ENCODE peak calls at places on chromosomes 7 and 10, in ten cellular contexts. D is mammary epithelial cell; Z is hippocampal formation; W is NCI-H1436 treated with DMSO at 0.1 percent for 48 hours; T is effector CD4-positive, alpha-beta T cell; G is activated CD4-positive, alpha-beta T cell treated with anti-CD3 and anti-CD28 coated beads for 4 hours; R is stimulated activated CD4-positive, alpha-beta T cell treated with anti-CD3 and anti-CD28 coated beads, Interleukin-15, amount 100 ng/mL, for 1 hour; O is dermis microvascular lymphatic vessel endothelial cell; E is NCI-H1930; H is NCI-H1092. I is an unnamed sample.

GRCh38 chr7:105990726-105991465 is 27.8 kb downstream of the CDHR3 start:
- DNase-seq in Z (no peak), H (peak; percentile 13), T (no peak), R (no peak), O (no peak), W (no peak), E (no peak), G (no peak), D (no peak), I (no peak)

GRCh38 chr7:129781128-129781855 is 169.8 kb downstream of the NRF1 start:
- DNase-seq in E (no peak), T (no peak), G (no peak), R (no peak), H (peak; percentile 20), D (no peak), O (no peak), Z (no peak), W (no peak), I (no peak)

GRCh38 chr7:80703272-80703671 is 64.8 kb downstream of the CD36 start:
- DNase-seq in T (no peak), D (no peak), G (no peak), H (no peak), W (no peak), O (no peak), Z (no peak), R (no peak), E (no peak), I (no peak)

GRCh38 chr7:90701021-90701420 is 104.9 kb downstream of the CDK14 start:
- DNase-seq in E (no peak), H (no peak), D (no peak), Z (no peak), G (no peak), W (no peak), R (no peak), T (no peak), O (no peak), I (no peak)

GRCh38 chr7:55690-56248 is 136.6 kb upstream of the FAM20C start:
- DNase-seq in O (no peak), D (no peak), H (no peak), W (no peak), E (no peak), T (no peak), G (no peak), R (no peak), Z (no peak), I (no peak)

GRCh38 chr7:22205631-22206030 is 151.3 kb downstream of the RAPGEF5 start:
- DNase-seq in Z (no peak), H (no peak), E (no peak), O (no peak), G (no peak), D (no peak), R (no peak), T (no peak), W (no peak), I (no peak)

GRCh38 chr10:59006511-59007306 is 169.7 kb upstream of the PHYHIPL start:
- DNase-seq in W (no peak), E (no peak), O (no peak), H (no peak), R (no peak), Z (no peak), G (no peak), D (peak; percentile 32), T (no peak), I (no peak)

GRCh38 chr7:29284586-29285450 is 90.2 kb downstream of the CHN2 start:
- DNase-seq in E (no peak), G (no peak), O (no peak), T (no peak), D (no peak), H (no peak), R (no peak), W (no peak), Z (no peak), I (no peak)

GRCh38 chr7:46933596-46933995 is 648.3 kb downstream of the TNS3 start:
- DNase-seq in E (peak; percentile 88), H (no peak), O (peak; percentile 21), D (peak; percentile 11), R (no peak), T (no peak), G (no peak), Z (no peak), W (no peak), I (no peak)

GRCh38 chr7:38694326-38694725 is 63.2 kb upstream of the AMPH start:
- DNase-seq in R (no peak), D (no peak), O (no peak), T (no peak), W (no peak), H (no peak), E (no peak), G (no peak), Z (no peak), I (no peak)

GRCh38 chr10:128927821-128928220 is 539.2 kb upstream of the MGMT start:
- DNase-seq in H (no peak), W (no peak), Z (no peak), O (no peak), D (no peak), G (no peak), R (no peak), T (no peak), E (no peak), I (no peak)

GRCh38 chr10:99788598-99789259 is 6.3 kb downstream of the ABCC2 start:
- DNase-seq in T (no peak), O (no peak), H (no peak), D (no peak), W (no peak), E (no peak), G (no peak), Z (no peak), R (no peak), I (no peak)

GRCh38 chr7:46322937-46323336 is 401.9 kb upstream of the IGFBP3 start:
- DNase-seq in E (no peak), T (no peak), Z (no peak), G (no peak), R (no peak), H (no peak), D (no peak), W (no peak), O (no peak), I (no peak)

GRCh38 chr10:110395350-110396283 is 90.9 kb upstream of the SMNDC1 start:
- DNase-seq in R (no peak), O (peak; percentile 99), W (no peak), E (no peak), D (peak; percentile 97), H (no peak), Z (no peak), G (peak; percentile 33), T (no peak), I (peak; percentile 95)

GRCh38 chr10:72847681-72848080 is 45.9 kb upstream of the OIT3 start:
- DNase-seq in W (no peak), D (peak; percentile 56), H (no peak), R (no peak), Z (no peak), O (no peak), E (no peak), G (no peak), T (no peak), I (no peak)